ENCODE peak calls at places on chromosome 14, in ten cellular contexts. I is coronary artery, M is endothelial cell, Q is stomach, J is PC-3, G is cardiac muscle cell, C is AG09309, X is lung, N is heart right ventricle, Z is fibroblast of lung. U is an unnamed sample.

GRCh38 chr14:105888151-105888550 is 361.8 kb downstream of the TMEM121 start:
- DNase-seq in I (peak; percentile 52), M (no peak), Q (no peak), J (no peak), G (no peak), C (no peak), X (no peak), N (no peak), Z (no peak), U (no peak)

GRCh38 chr14:101102875-101103274 is 199.4 kb upstream of the RTL1 start:
- DNase-seq in I (no peak), M (no peak), Q (no peak), J (no peak), G (no peak), C (no peak), X (peak; percentile 26), N (no peak), Z (peak; percentile 36), U (no peak)

GRCh38 chr14:56185991-56186390 is 67.8 kb downstream of the PELI2 start:
- DNase-seq in I (no peak), M (no peak), Q (no peak), J (no peak), G (no peak), C (no peak), X (no peak), N (no peak), Z (no peak), U (no peak)

GRCh38 chr14:34920339-34920738 is 45.2 kb upstream of the BAZ1A start:
- DNase-seq in I (no peak), M (no peak), Q (no peak), J (peak; percentile 10), G (no peak), C (no peak), X (no peak), N (no peak), Z (peak; percentile 15), U (no peak)

GRCh38 chr14:59020382-59020781 is 168.1 kb upstream of the DAAM1 start:
- DNase-seq in I (no peak), M (peak; percentile 23), Q (no peak), J (peak; percentile 77), G (peak; percentile 58), C (no peak), X (no peak), N (no peak), Z (peak; percentile 23), U (no peak)

GRCh38 chr14:44379292-44379977 is 127.6 kb downstream of the FSCB start:
- DNase-seq in I (no peak), M (no peak), Q (no peak), J (no peak), G (peak; percentile 30), C (no peak), X (no peak), N (no peak), Z (no peak), U (no peak)

GRCh38 chr14:61813101-61813596 is 50.9 kb downstream of the SNAPC1 start:
- DNase-seq in I (no peak), M (no peak), Q (no peak), J (no peak), G (no peak), C (no peak), X (no peak), N (no peak), Z (peak; percentile 1), U (no peak)

GRCh38 chr14:105059035-105059916 is 6.0 kb downstream of the GPR132 start:
- DNase-seq in I (no peak), M (no peak), Q (no peak), J (no peak), G (no peak), C (no peak), X (peak; percentile 76), N (no peak), Z (peak; percentile 23), U (no peak)

GRCh38 chr14:103846569-103847438 is 571 bp downstream of the PPP1R13B start:
- DNase-seq in I (no peak), M (peak; percentile 33), Q (peak; percentile 60), J (peak; percentile 45), G (peak; percentile 41), C (no peak), X (no peak), N (peak; percentile 70), Z (peak; percentile 23), U (no peak)

GRCh38 chr14:31947680-31948580 is 129.2 kb upstream of the ARHGAP5 start:
- DNase-seq in I (no peak), M (no peak), Q (no peak), J (no peak), G (no peak), C (no peak), X (no peak), N (no peak), Z (no peak), U (no peak)

GRCh38 chr14:79270361-79270760 is 940.9 kb downstream of the DIO2 start:
- DNase-seq in I (no peak), M (no peak), Q (no peak), J (no peak), G (no peak), C (no peak), X (no peak), N (no peak), Z (no peak), U (no peak)

GRCh38 chr14:92093320-92093719 is 13.1 kb downstream of the ATXN3 start:
- DNase-seq in I (no peak), M (no peak), Q (no peak), J (no peak), G (no peak), C (no peak), X (no peak), N (no peak), Z (no peak), U (no peak)

GRCh38 chr14:64186231-64187129 is 107.7 kb downstream of the ESR2 start:
- DNase-seq in I (no peak), M (no peak), Q (peak; percentile 70), J (no peak), G (no peak), C (no peak), X (no peak), N (no peak), Z (no peak), U (no peak)

GRCh38 chr14:71709076-71709475 is 223.2 kb upstream of the RGS6 start:
- DNase-seq in I (no peak), M (no peak), Q (no peak), J (no peak), G (no peak), C (no peak), X (no peak), N (no peak), Z (no peak), U (no peak)

GRCh38 chr14:92502541-92503286 is 10.9 kb upstream of the RIN3 start:
- DNase-seq in I (peak; percentile 47), M (no peak), Q (no peak), J (no peak), G (no peak), C (no peak), X (no peak), N (no peak), Z (no peak), U (no peak)

GRCh38 chr14:104584557-104584956 is 5.0 kb downstream of the C14orf180 start:
- DNase-seq in I (no peak), M (no peak), Q (no peak), J (no peak), G (no peak), C (no peak), X (no peak), N (no peak), Z (no peak), U (no peak)

GRCh38 chr14:23550131-23550826 is 1.3 kb downstream of the ZFHX2 start:
- DNase-seq in I (no peak), M (no peak), Q (no peak), J (no peak), G (no peak), C (no peak), X (no peak), N (no peak), Z (no peak), U (no peak)

GRCh38 chr14:103847439-103847953 is at the start of gene PPP1R13B:
- DNase-seq in I (no peak), M (peak; percentile 96), Q (peak; percentile 96), J (peak; percentile 94), G (peak; percentile 90), C (peak; percentile 20), X (peak; percentile 91), N (peak; percentile 97), Z (peak; percentile 79), U (peak; percentile 73)

GRCh38 chr14:104100171-104101085 is 14.9 kb downstream of the ASPG start:
- DNase-seq in I (no peak), M (no peak), Q (no peak), J (no peak), G (no peak), C (no peak), X (no peak), N (peak; percentile 8), Z (no peak), U (peak; percentile 33)

GRCh38 chr14:53929871-53930685 is 26.5 kb downstream of the BMP4 start:
- DNase-seq in I (no peak), M (peak; percentile 21), Q (no peak), J (peak; percentile 68), G (no peak), C (no peak), X (no peak), N (no peak), Z (no peak), U (no peak)
- TF ChIP-seq CTCF in I (no peak), M (peak; percentile 49), Q (no peak), J (peak; percentile 94), G (peak; percentile 37), C (peak; percentile 28), X (no peak), N (peak; percentile 36), Z (peak; percentile 25), U (peak; percentile 18)

GRCh38 chr14:76056128-76056527 is 70.6 kb downstream of the IFT43 start:
- DNase-seq in I (no peak), M (no peak), Q (no peak), J (peak; percentile 39), G (peak; percentile 19), C (no peak), X (no peak), N (no peak), Z (peak; percentile 3), U (no peak)
- TF ChIP-seq CTCF in I (no peak), M (peak; percentile 22), Q (no peak), J (peak; percentile 73), G (peak; percentile 59), C (peak; percentile 47), X (no peak), N (peak; percentile 43), Z (peak; percentile 52), U (no peak)

GRCh38 chr14:102323102-102323501 is 3.6 kb downstream of the ZNF839 start:
- DNase-seq in I (peak; percentile 79), M (peak; percentile 34), Q (peak; percentile 67), J (peak; percentile 84), G (peak; percentile 90), C (peak; percentile 77), X (peak; percentile 63), N (peak; percentile 47), Z (peak; percentile 60), U (peak; percentile 62)
- TF ChIP-seq CTCF in I (peak; percentile 20), M (no peak), Q (no peak), J (peak; percentile 85), G (peak; percentile 74), C (peak; percentile 78), X (peak; percentile 18), N (peak; percentile 59), Z (peak; percentile 77), U (peak; percentile 75)

DNA sequence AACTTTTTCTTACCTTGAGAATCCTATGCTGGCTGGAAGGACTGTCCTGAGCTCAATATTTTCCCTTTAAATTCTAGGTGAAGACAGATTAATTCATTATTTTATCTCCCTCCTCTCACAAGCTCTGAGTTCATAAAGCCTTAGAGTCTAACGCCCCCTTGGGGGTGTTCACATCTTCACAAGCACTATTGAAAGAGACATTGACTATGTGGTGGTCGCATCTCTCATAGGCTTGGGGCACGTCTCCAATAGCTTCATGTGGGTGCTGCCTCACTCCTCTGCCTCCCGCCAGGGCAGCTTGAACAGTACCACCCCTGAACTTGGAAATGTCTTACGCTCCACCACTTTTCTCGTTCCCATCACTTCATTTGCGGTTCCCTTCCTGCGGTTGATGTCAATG is 106.2 kb downstream of the UNC79 start:
- DNase-seq in I (no peak), M (peak; percentile 34), Q (no peak), J (peak; percentile 36), G (no peak), C (no peak), X (no peak), N (no peak), Z (no peak), U (no peak)
- TF ChIP-seq CTCF in I (no peak), M (no peak), Q (no peak), J (peak; percentile 45), G (no peak), C (no peak), X (no peak), N (peak; percentile 17), Z (no peak), U (peak; percentile 19)